ENCODE peak calls at places on chromosomes 3 and 15, in four cellular contexts. G is left ventricle myocardium inferior, C is kidney epithelial cell, T is adrenal gland. E is an unnamed sample.

GRCh38 chr3:184954251-184954650 is 142.3 kb downstream of the VPS8 start:
- DNase-seq in G (peak; percentile 29), C (no peak), T (no peak), E (no peak)

GRCh38 chr3:129064969-129065726 is 4.6 kb downstream of the GP9 start:
- DNase-seq in G (no peak), C (no peak), T (no peak), E (no peak)

GRCh38 chr15:88257311-88257901 is 867 bp upstream of the NTRK3 start:
- DNase-seq in G (no peak), C (no peak), T (no peak), E (no peak)

GRCh38 chr3:122415762-122416654 is at the start of gene WDR5B:
- DNase-seq in G (peak; percentile 97), C (peak; percentile 88), T (peak; percentile 99), E (peak; percentile 97)

GRCh38 chr3:192907784-192908183 is 9.9 kb downstream of the MB21D2 start:
- DNase-seq in G (no peak), C (no peak), T (no peak), E (no peak)

GRCh38 chr15:64334530-64334929 is 21.4 kb downstream of the CSNK1G1 start:
- DNase-seq in G (no peak), C (no peak), T (no peak), E (no peak)

GRCh38 chr3:113279686-113280085 is 68.3 kb downstream of the BOC start:
- DNase-seq in G (no peak), C (no peak), T (no peak), E (no peak)

GRCh38 chr15:24878153-24878552 is 76.6 kb upstream of the SNRPN start:
- DNase-seq in G (peak; percentile 26), C (peak; percentile 1), T (peak; percentile 19), E (peak; percentile 26)

GRCh38 chr15:86650084-86650483 is 570.4 kb downstream of the AGBL1 start:
- DNase-seq in G (no peak), C (no peak), T (no peak), E (no peak)

GRCh38 chr3:132509096-132509495 is 88.0 kb upstream of the ACKR4 start:
- DNase-seq in G (no peak), C (no peak), T (no peak), E (no peak)

GRCh38 chr15:70142322-70143191 is 44.8 kb upstream of the TLE3 start:
- DNase-seq in G (peak; percentile 70), C (no peak), T (no peak), E (peak; percentile 80)

GRCh38 chr3:103440539-103441113 is 1005.8 kb downstream of the ZPLD1 start:
- DNase-seq in G (no peak), C (no peak), T (no peak), E (no peak)